ENCODE peak calls at places on chromosomes 4 and X, in ten cellular contexts. M is WTC11; V is EH; R is NCI-H2029 treated with DMSO at 0.1 percent for 48 hours; G is HFF-Myc; H is H4; I is T-helper 17 cell; L is effector memory CD4-positive, alpha-beta T cell; U is activated T-helper 1 cell treated with Interleukin-2 at 50 U/mL for 16 hours; P is SK-N-SH. Z is an unnamed sample.

GRCh38 chr4:68337004-68337403 is 12.9 kb downstream of the YTHDC1 start:
- DNase-seq in V (no peak), R (no peak), L (no peak), U (no peak), M (no peak), H (no peak), G (no peak), P (no peak), I (no peak), Z (no peak)

GRCh38 chr4:1745697-1746096 is 24.4 kb downstream of the TACC3 start:
- DNase-seq in R (no peak), H (no peak), L (no peak), M (no peak), P (no peak), I (no peak), U (no peak), G (no peak), V (no peak), Z (no peak)

GRCh38 chrX:140502491-140503229 is 2.2 kb downstream of the SOX3 start:
- DNase-seq in G (no peak), L (no peak), V (no peak), U (no peak), R (no peak), I (no peak), H (no peak), M (no peak), P (peak), Z (no peak)

GRCh38 chr4:123922847-123923246 is 526.3 kb downstream of the SPRY1 start:
- DNase-seq in H (no peak), G (no peak), I (no peak), R (no peak), U (no peak), L (no peak), P (no peak), M (no peak), V (peak), Z (no peak)

GRCh38 chrX:124719060-124719459 is 372.7 kb downstream of the SH2D1A start:
- DNase-seq in M (no peak), V (no peak), G (no peak), L (no peak), H (no peak), I (no peak), P (no peak), U (no peak), R (no peak), Z (no peak)

GRCh38 chr4:75497133-75497532 is 17.1 kb downstream of the RCHY1 start:
- DNase-seq in H (no peak), P (no peak), U (no peak), M (no peak), G (no peak), V (peak), R (no peak), L (no peak), I (no peak), Z (no peak)

GRCh38 chrX:2497961-2498780 is 2.6 kb downstream of the DHRSX start:
- DNase-seq in M (no peak), P (no peak), U (no peak), I (no peak), G (no peak), R (no peak), H (no peak), V (peak), L (no peak), Z (no peak)

GRCh38 chrX:17046478-17047097 is 100.1 kb downstream of the REPS2 start:
- DNase-seq in H (peak), L (no peak), R (peak), U (no peak), I (no peak), G (no peak), M (peak), V (peak), P (peak), Z (no peak)

GRCh38 chr4:145839151-145839550 is 99.5 kb downstream of the ZNF827 start:
- DNase-seq in U (no peak), M (no peak), V (no peak), H (peak), L (no peak), I (no peak), R (no peak), P (no peak), G (no peak), Z (peak)

GRCh38 chr4:25448379-25449109 is 71.5 kb downstream of the ANAPC4 start:
- DNase-seq in V (peak), R (no peak), U (no peak), H (no peak), M (no peak), L (no peak), P (no peak), G (peak), I (no peak), Z (no peak)

GRCh38 chrX:1519022-1519497 is 17.9 kb downstream of the P2RY8 start:
- DNase-seq in I (no peak), U (no peak), G (no peak), L (no peak), R (no peak), V (no peak), M (no peak), P (no peak), H (no peak), Z (no peak)

GRCh38 chr4:126130200-126130599 is 815.4 kb downstream of the FAT4 start:
- DNase-seq in H (no peak), V (no peak), L (no peak), R (no peak), I (no peak), G (no peak), U (no peak), P (no peak), M (no peak), Z (no peak)

GRCh38 chr4:8500966-8501365 is 60.4 kb downstream of the TRMT44 start:
- DNase-seq in M (no peak), R (no peak), L (no peak), V (no peak), G (no peak), I (no peak), U (no peak), P (no peak), H (no peak), Z (no peak)

GRCh38 chr4:89204624-89205023 is 93.3 kb downstream of the TIGD2 start:
- DNase-seq in L (no peak), H (no peak), P (no peak), V (no peak), M (no peak), G (no peak), U (no peak), R (peak), I (no peak), Z (peak)

GRCh38 chrX:108020631-108021030 is 24.2 kb upstream of the VSIG1 start:
- DNase-seq in G (no peak), U (no peak), I (no peak), M (no peak), H (peak), P (no peak), L (no peak), R (peak), V (peak), Z (no peak)

GRCh38 chr4:94232519-94232918 is 24.9 kb downstream of the SMARCAD1 start:
- DNase-seq in H (no peak), G (no peak), L (no peak), U (no peak), M (no peak), I (no peak), V (no peak), R (no peak), P (no peak), Z (no peak)

GRCh38 chr4:182277402-182277801 is 34.2 kb downstream of the TENM3 start:
- DNase-seq in M (no peak), U (no peak), V (peak), H (peak), P (no peak), G (no peak), L (no peak), I (no peak), R (no peak), Z (no peak)

GRCh38 chr4:88659061-88659889 is 38.4 kb downstream of the NAP1L5 start:
- DNase-seq in I (no peak), R (no peak), U (no peak), G (peak), V (peak), M (peak), H (peak), P (peak), L (no peak), Z (no peak)

GRCh38 chr4:52853351-52853750 is 8.8 kb upstream of the RASL11B start:
- DNase-seq in H (no peak), U (no peak), R (no peak), M (no peak), L (no peak), P (no peak), G (no peak), I (no peak), V (peak), Z (no peak)

GRCh38 chr4:74408639-74409038 is 36.3 kb upstream of the AREG start:
- DNase-seq in P (no peak), M (no peak), V (peak), H (no peak), U (no peak), R (no peak), L (no peak), I (no peak), G (no peak), Z (no peak)

GRCh38 chr4:109631709-109632108 is 71.5 kb downstream of the CASP6 start:
- DNase-seq in I (no peak), G (no peak), L (no peak), P (no peak), V (no peak), H (no peak), R (no peak), U (no peak), M (peak), Z (no peak)

GRCh38 chrX:29617276-29617675 is 598.1 kb upstream of the MAGEB2 start:
- DNase-seq in H (no peak), P (no peak), V (peak), U (no peak), M (no peak), R (no peak), G (no peak), I (no peak), L (no peak), Z (no peak)

GRCh38 chrX:68658530-68658929 is 11.1 kb downstream of the STARD8 start:
- DNase-seq in G (no peak), L (no peak), R (no peak), M (no peak), P (no peak), U (no peak), V (peak), H (no peak), I (no peak), Z (no peak)

GRCh38 chr4:6148506-6149205 is 51.7 kb downstream of the JAKMIP1 start:
- DNase-seq in M (no peak), U (no peak), L (no peak), P (no peak), R (no peak), H (no peak), I (no peak), G (no peak), V (no peak), Z (no peak)

GRCh38 chrX:101415180-101416130 is 7.4 kb downstream of the HNRNPH2 start:
- DNase-seq in R (peak), P (peak), U (no peak), I (no peak), L (no peak), G (no peak), V (peak), H (peak), M (no peak), Z (no peak)

GRCh38 chr4:152106113-152106763 is 345.4 kb upstream of the GATB start:
- DNase-seq in I (no peak), R (no peak), V (peak), G (peak), H (peak), M (no peak), L (no peak), P (no peak), U (no peak), Z (peak)

GRCh38 chrX:50838820-50839600 is 25.0 kb upstream of the SHROOM4 start:
- DNase-seq in M (no peak), H (peak), L (no peak), I (no peak), G (no peak), V (peak), P (no peak), R (no peak), U (no peak), Z (no peak)